ENCODE peak calls at places on chromosomes 16 and 17, in five cellular contexts. N, G, Z, S and T are unnamed samples.
A peak's percentile ranks its signal among the peaks of the same experiment; 100 is the strongest.

GRCh38 chr17:21460358-21460757 is 84.2 kb downstream of the KCNJ12 start:
- DNase-seq in G (no peak), Z (no peak), N (peak; percentile 99), S (no peak), T (no peak)

GRCh38 chr16:22174642-22175041 is 12.3 kb downstream of the SDR42E2 start:
- DNase-seq in G (no peak), Z (no peak), S (no peak), N (no peak), T (no peak)

GRCh38 chr16:47787695-47788094 is 326.6 kb downstream of the PHKB start:
- DNase-seq in S (no peak), Z (no peak), N (peak; percentile 42), G (peak; percentile 56), T (no peak)

GRCh38 chr16:15502041-15502725 is 67.8 kb downstream of the BMERB1 start:
- DNase-seq in Z (no peak), N (peak; percentile 98), G (no peak), S (no peak), T (no peak)

GRCh38 chr16:47940466-47940865 is 215.3 kb downstream of the ABCC12 start:
- DNase-seq in G (no peak), S (no peak), Z (no peak), N (no peak), T (peak; percentile 11)

GRCh38 chr17:561118-561517 is 153.5 kb downstream of the VPS53 start:
- DNase-seq in S (peak; percentile 34), Z (no peak), G (no peak), N (peak; percentile 71), T (no peak)

GRCh38 chr17:41451154-41451728 is 10.5 kb upstream of the KRT38 start:
- DNase-seq in G (no peak), Z (no peak), S (no peak), N (peak; percentile 14), T (no peak)

GRCh38 chr16:8852534-8852933 is 16.3 kb downstream of the CARHSP1 start:
- DNase-seq in S (no peak), Z (no peak), N (no peak), G (no peak), T (no peak)

GRCh38 chr17:17024778-17025300 is 17.4 kb upstream of the MPRIP start:
- DNase-seq in S (no peak), Z (no peak), N (no peak), G (no peak), T (no peak)

GRCh38 chr16:11063432-11064201 is 119.3 kb downstream of the CLEC16A start:
- DNase-seq in Z (no peak), G (peak; percentile 18), N (no peak), S (no peak), T (no peak)

GRCh38 chr16:79067600-79067999 is 532.9 kb downstream of the MAF start:
- DNase-seq in Z (no peak), G (no peak), S (no peak), N (no peak), T (no peak)

GRCh38 chr16:1481906-1482835 is 6.6 kb downstream of the PTX4 start:
- DNase-seq in S (no peak), Z (no peak), N (no peak), G (no peak), T (no peak)

GRCh38 chr16:66510711-66511614 is 39.0 kb downstream of the TK2 start:
- DNase-seq in Z (peak; percentile 81), G (no peak), S (no peak), N (no peak), T (no peak)

GRCh38 chr17:15289285-15290185 is 24.4 kb upstream of the PMP22 start:
- DNase-seq in Z (no peak), N (peak; percentile 88), S (no peak), G (no peak), T (no peak)

GRCh38 chr17:8362651-8363332 is 13.7 kb downstream of the KRABD2 start:
- DNase-seq in S (no peak), G (no peak), N (peak; percentile 43), Z (no peak), T (no peak)

GRCh38 chr17:31085563-31085962 is 9.2 kb upstream of the NF1 start:
- DNase-seq in N (peak; percentile 83), S (no peak), Z (no peak), G (no peak), T (no peak)

GRCh38 chr17:73192219-73192893 is 499 bp upstream of the COG1 start:
- DNase-seq in S (peak; percentile 87), G (peak; percentile 78), N (peak; percentile 62), Z (peak; percentile 82), T (peak; percentile 89)

GRCh38 chr17:5694507-5694906 is 110.2 kb upstream of the NLRP1 start:
- DNase-seq in N (no peak), Z (no peak), G (no peak), S (no peak), T (peak; percentile 51)

GRCh38 chr17:61409301-61410099 is 9.9 kb downstream of the TBX2 start:
- DNase-seq in Z (peak; percentile 87), S (peak; percentile 79), G (peak; percentile 79), N (peak; percentile 70), T (peak; percentile 74)

GRCh38 chr16:57801098-57801855 is 1.0 kb downstream of the KIFC3 start:
- DNase-seq in N (peak; percentile 78), S (peak; percentile 38), Z (no peak), G (no peak), T (no peak)
- TF ChIP-seq CTCF in N (peak; percentile 9), S (no peak), Z (no peak), G (no peak), T (no peak)

GRCh38 chr17:43650471-43650870 is 11.3 kb downstream of the MEOX1 start:
- DNase-seq in Z (no peak), S (no peak), N (no peak), G (no peak), T (no peak)
- TF ChIP-seq CTCF in Z (no peak), S (no peak), N (no peak), G (no peak), T (no peak)

GRCh38 chr17:78144146-78144719 is 2.0 kb upstream of the C17orf99 start:
- DNase-seq in N (peak; percentile 96), S (no peak), G (no peak), Z (peak; percentile 81), T (no peak)
- TF ChIP-seq CTCF in N (peak; percentile 27), S (no peak), G (no peak), Z (no peak), T (no peak)

GRCh38 chr17:28745052-28745776 is 1.4 kb downstream of the TRAF4 start:
- DNase-seq in S (no peak), Z (no peak), G (peak; percentile 67), N (peak; percentile 76), T (peak; percentile 58)
- TF ChIP-seq CTCF in S (no peak), Z (no peak), G (no peak), N (peak; percentile 6), T (no peak)

GRCh38 chr16:55041540-55042234 is 111.0 kb downstream of the IRX5 start:
- DNase-seq in Z (peak; percentile 29), N (no peak), S (no peak), G (no peak), T (no peak)

GRCh38 chr16:55039511-55039910 is 108.8 kb downstream of the IRX5 start:
- DNase-seq in Z (peak; percentile 43), N (no peak), S (no peak), G (no peak), T (no peak)

GRCh38 chr16:55039931-55040330 is 109.3 kb downstream of the IRX5 start:
- DNase-seq in N (no peak), S (no peak), G (no peak), Z (peak; percentile 26), T (no peak)

GRCh38 chr16:55039042-55039441 is 108.4 kb downstream of the IRX5 start:
- DNase-seq in N (no peak), Z (no peak), S (no peak), G (no peak), T (no peak)

GRCh38 chr16:55040366-55041086 is 109.9 kb downstream of the IRX5 start:
- DNase-seq in Z (peak; percentile 65), G (no peak), S (no peak), N (no peak), T (no peak)
- TF ChIP-seq CTCF in Z (no peak), G (no peak), S (no peak), N (no peak), T (no peak)

GRCh38 chr17:83195330-83196087 is 116.1 kb downstream of the METRNL start:
- DNase-seq in Z (peak; percentile 90), S (no peak), N (no peak), G (no peak), T (no peak)
- TF ChIP-seq CTCF in Z (peak; percentile 15), S (no peak), N (peak; percentile 23), G (no peak), T (no peak)

DNA sequence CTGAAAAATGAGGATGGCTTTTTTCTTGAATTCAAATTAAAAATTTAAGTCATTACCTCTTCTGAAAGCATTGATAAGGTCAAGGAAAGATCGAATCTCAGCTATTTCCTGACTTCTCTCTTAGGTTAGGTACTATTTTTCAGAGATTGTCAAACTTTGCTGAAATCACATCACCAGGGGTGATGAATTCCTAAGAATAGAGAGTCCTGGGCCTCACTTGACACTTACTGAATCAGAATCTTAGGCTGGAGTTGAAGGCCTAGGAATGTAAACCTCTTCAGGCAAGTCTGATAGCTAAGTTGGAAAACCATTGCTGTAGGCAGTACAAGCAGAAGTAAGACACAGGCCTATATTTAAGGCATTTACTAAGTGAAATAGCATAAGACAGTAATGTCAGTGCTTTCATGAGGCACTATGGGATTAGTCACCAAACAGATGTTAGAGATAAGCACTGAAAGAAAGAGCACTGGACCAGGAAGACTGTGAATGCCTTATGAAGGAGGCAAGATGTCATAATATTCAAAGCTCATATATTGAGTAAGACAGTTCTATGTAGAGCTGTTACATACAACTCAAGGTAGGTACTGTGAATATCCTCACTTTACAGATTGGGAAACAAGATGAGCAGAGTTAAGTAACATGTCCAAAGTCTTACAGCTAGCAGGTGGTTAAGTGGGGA is 21.5 kb downstream of the DCAF7 start:
- DNase-seq in S (no peak), N (peak; percentile 88), G (no peak), Z (no peak), T (no peak)
- TF ChIP-seq CTCF in S (no peak), N (no peak), G (no peak), Z (no peak), T (no peak)

DNA sequence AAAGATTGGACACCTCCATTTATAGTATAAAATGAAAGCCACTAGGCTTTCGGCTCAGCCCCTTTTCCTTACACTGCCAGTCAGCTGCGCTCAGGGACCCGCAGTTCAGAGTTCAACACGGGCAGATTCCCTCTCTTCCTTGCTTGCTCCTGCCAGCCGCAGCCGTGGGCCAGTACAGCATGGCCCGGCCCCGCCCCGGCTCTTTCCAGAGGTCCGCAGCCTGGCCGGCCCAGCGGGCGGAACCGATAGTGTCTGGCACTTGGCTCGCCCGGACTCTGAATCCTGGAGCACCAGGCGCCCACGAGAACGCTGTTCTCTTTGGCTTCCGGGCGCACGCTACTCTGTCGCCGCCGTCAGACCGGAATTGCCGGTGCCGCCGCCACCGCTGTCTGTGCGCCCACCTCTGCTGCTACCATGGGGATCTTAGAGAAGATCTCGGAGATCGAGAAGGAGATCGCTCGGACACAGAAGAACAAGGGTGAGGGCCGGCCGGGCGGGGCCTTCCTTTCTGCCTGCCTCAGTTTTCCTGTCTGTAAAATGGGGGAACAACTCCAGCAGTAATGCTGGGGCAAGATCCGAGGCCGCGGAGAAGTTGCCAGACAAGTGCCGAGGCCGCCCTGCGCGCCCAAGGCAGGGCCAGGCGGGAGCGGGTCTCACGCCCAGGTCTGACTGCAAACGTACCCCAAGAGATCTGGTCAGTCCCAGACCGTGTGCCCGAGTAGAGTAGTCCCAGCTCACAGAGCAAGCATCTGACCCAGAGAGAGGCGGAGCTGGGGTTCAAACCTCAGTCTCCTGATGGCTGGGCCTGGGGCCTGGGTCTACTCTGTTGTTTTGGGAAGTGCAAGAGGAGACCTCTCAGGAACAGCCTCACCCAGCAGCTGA is at the start of gene DRG2:
- DNase-seq in N (peak; percentile 94), S (peak; percentile 92), Z (peak; percentile 94), G (peak; percentile 97), T (peak; percentile 81)
- TF ChIP-seq CTCF in N (peak; percentile 33), S (no peak), Z (no peak), G (no peak), T (no peak)